ENCODE peak calls at places on chromosomes 2 and 18, in five cellular contexts. One of them, this sample, is unnamed.
A peak's percentile ranks its signal among the peaks of the same experiment; 100 is the strongest.

GRCh38 chr2:212381428-212382102 is 157.0 kb downstream of the ERBB4 start:
- DNase-seq in sigmoid colon: no peak
- DNase-seq in IMR-90: no peak
- DNase-seq in esophagus squamous epithelium: no peak
- DNase-seq in A549: no peak
- DNase-seq in this sample: peak; percentile 2

GRCh38 chr2:39216495-39217191 is 27.1 kb downstream of the CDKL4 start:
- DNase-seq in sigmoid colon: no peak
- DNase-seq in IMR-90: no peak
- DNase-seq in esophagus squamous epithelium: no peak
- DNase-seq in A549: no peak
- DNase-seq in this sample: peak; percentile 27

GRCh38 chr18:22345733-22346132 is 72.0 kb downstream of the CTAGE1 start:
- DNase-seq in sigmoid colon: no peak
- DNase-seq in IMR-90: peak; percentile 23
- DNase-seq in esophagus squamous epithelium: no peak
- DNase-seq in A549: no peak
- DNase-seq in this sample: no peak

GRCh38 chr2:196963043-196963442 is 36.5 kb upstream of the PGAP1 start:
- DNase-seq in sigmoid colon: no peak
- DNase-seq in IMR-90: no peak
- DNase-seq in esophagus squamous epithelium: no peak
- DNase-seq in A549: no peak
- DNase-seq in this sample: no peak

GRCh38 chr2:184927040-184927439 is 328.7 kb downstream of the ZNF804A start:
- DNase-seq in sigmoid colon: no peak
- DNase-seq in IMR-90: no peak
- DNase-seq in esophagus squamous epithelium: no peak
- DNase-seq in A549: no peak
- DNase-seq in this sample: no peak

GRCh38 chr2:88188741-88189140 is 18.6 kb downstream of the THNSL2 start:
- DNase-seq in sigmoid colon: no peak
- DNase-seq in IMR-90: no peak
- DNase-seq in esophagus squamous epithelium: no peak
- DNase-seq in A549: no peak
- DNase-seq in this sample: no peak

GRCh38 chr18:52242711-52243110 is 97.3 kb upstream of the DCC start:
- DNase-seq in sigmoid colon: no peak
- DNase-seq in IMR-90: no peak
- DNase-seq in esophagus squamous epithelium: no peak
- DNase-seq in A549: no peak
- DNase-seq in this sample: no peak

GRCh38 chr2:642431-642815 is 34.8 kb downstream of the TMEM18 start:
- DNase-seq in sigmoid colon: peak; percentile 41
- DNase-seq in IMR-90: no peak
- DNase-seq in esophagus squamous epithelium: no peak
- DNase-seq in A549: no peak
- DNase-seq in this sample: no peak

GRCh38 chr18:25467226-25468065 is 115.5 kb upstream of the ZNF521 start:
- DNase-seq in sigmoid colon: no peak
- DNase-seq in IMR-90: peak; percentile 43
- DNase-seq in esophagus squamous epithelium: no peak
- DNase-seq in A549: no peak
- DNase-seq in this sample: no peak

GRCh38 chr18:79847606-79848293 is 50.0 kb downstream of the KCNG2 start:
- DNase-seq in sigmoid colon: no peak
- DNase-seq in IMR-90: no peak
- DNase-seq in esophagus squamous epithelium: no peak
- DNase-seq in A549: no peak
- DNase-seq in this sample: no peak

GRCh38 chr2:110712737-110713136 is 19.6 kb upstream of the ACOXL start:
- DNase-seq in sigmoid colon: no peak
- DNase-seq in IMR-90: no peak
- DNase-seq in esophagus squamous epithelium: no peak
- DNase-seq in A549: no peak
- DNase-seq in this sample: no peak

GRCh38 chr2:226971029-226971584 is 135.3 kb downstream of the RHBDD1 start:
- DNase-seq in sigmoid colon: no peak
- DNase-seq in IMR-90: no peak
- DNase-seq in esophagus squamous epithelium: no peak
- DNase-seq in A549: no peak
- DNase-seq in this sample: peak; percentile 10

GRCh38 chr18:55651236-55651635 is 63.2 kb upstream of the TCF4 start:
- DNase-seq in sigmoid colon: no peak
- DNase-seq in IMR-90: no peak
- DNase-seq in esophagus squamous epithelium: no peak
- DNase-seq in A549: no peak
- DNase-seq in this sample: no peak

GRCh38 chr18:9126337-9126736 is 10.2 kb upstream of the ANKRD12 start:
- DNase-seq in sigmoid colon: no peak
- DNase-seq in IMR-90: no peak
- DNase-seq in esophagus squamous epithelium: no peak
- DNase-seq in A549: no peak
- DNase-seq in this sample: no peak

GRCh38 chr2:129888896-129889295 is 90.6 kb upstream of the RAB6C start:
- DNase-seq in sigmoid colon: no peak
- DNase-seq in IMR-90: peak; percentile 16
- DNase-seq in esophagus squamous epithelium: no peak
- DNase-seq in A549: no peak
- DNase-seq in this sample: no peak

GRCh38 chr18:47215554-47216138 is 35.8 kb downstream of the SKOR2 start:
- DNase-seq in sigmoid colon: no peak
- DNase-seq in IMR-90: peak; percentile 52
- DNase-seq in esophagus squamous epithelium: no peak
- DNase-seq in A549: peak; percentile 64
- DNase-seq in this sample: peak; percentile 29

GRCh38 chr2:3192920-3193319 is 184.7 kb downstream of the EIPR1 start:
- DNase-seq in sigmoid colon: no peak
- DNase-seq in IMR-90: no peak
- DNase-seq in esophagus squamous epithelium: no peak
- DNase-seq in A549: no peak
- DNase-seq in this sample: no peak

GRCh38 chr2:129139380-129139779 is 820.7 kb upstream of the HS6ST1 start:
- DNase-seq in sigmoid colon: no peak
- DNase-seq in IMR-90: no peak
- DNase-seq in esophagus squamous epithelium: no peak
- DNase-seq in A549: no peak
- DNase-seq in this sample: no peak

GRCh38 chr18:32358529-32358928 is 112.2 kb downstream of the GAREM1 start:
- DNase-seq in sigmoid colon: no peak
- DNase-seq in IMR-90: no peak
- DNase-seq in esophagus squamous epithelium: no peak
- DNase-seq in A549: no peak
- DNase-seq in this sample: no peak

GRCh38 chr2:237157551-237158102 is 71.9 kb downstream of the COPS8 start:
- DNase-seq in sigmoid colon: no peak
- DNase-seq in IMR-90: peak; percentile 74
- DNase-seq in esophagus squamous epithelium: no peak
- DNase-seq in A549: no peak
- DNase-seq in this sample: no peak

GRCh38 chr2:80151248-80151647 is 153.3 kb downstream of the LRRTM1 start:
- DNase-seq in sigmoid colon: no peak
- DNase-seq in IMR-90: no peak
- DNase-seq in esophagus squamous epithelium: no peak
- DNase-seq in A549: no peak
- DNase-seq in this sample: no peak

GRCh38 chr18:48928787-48929186 is 22.0 kb downstream of the SMAD7 start:
- DNase-seq in sigmoid colon: no peak
- DNase-seq in IMR-90: peak; percentile 42
- DNase-seq in esophagus squamous epithelium: peak; percentile 40
- DNase-seq in A549: no peak
- DNase-seq in this sample: no peak
- TF ChIP-seq POLR2A in sigmoid colon: no peak
- TF ChIP-seq POLR2A in IMR-90: no peak
- TF ChIP-seq POLR2A in esophagus squamous epithelium: no peak
- TF ChIP-seq POLR2A in A549: no peak
- TF ChIP-seq POLR2A in this sample: no peak

GRCh38 chr2:176131617-176132396 is 2.3 kb downstream of the HOXD8 start:
- DNase-seq in sigmoid colon: no peak
- DNase-seq in IMR-90: no peak
- DNase-seq in esophagus squamous epithelium: no peak
- DNase-seq in A549: no peak
- DNase-seq in this sample: peak; percentile 19

GRCh38 chr2:176129825-176130152 is 284 bp downstream of the HOXD8 start:
- DNase-seq in sigmoid colon: peak; percentile 75
- DNase-seq in IMR-90: no peak
- DNase-seq in esophagus squamous epithelium: no peak
- DNase-seq in A549: no peak
- DNase-seq in this sample: peak; percentile 60

GRCh38 chr2:176130917-176131616 is 1.6 kb downstream of the HOXD8 start:
- DNase-seq in sigmoid colon: peak; percentile 20
- DNase-seq in IMR-90: no peak
- DNase-seq in esophagus squamous epithelium: no peak
- DNase-seq in A549: no peak
- DNase-seq in this sample: no peak

GRCh38 chr2:176129013-176129796 is at the start of gene HOXD8:
- DNase-seq in sigmoid colon: peak; percentile 89
- DNase-seq in IMR-90: peak; percentile 9
- DNase-seq in esophagus squamous epithelium: no peak
- DNase-seq in A549: peak; percentile 85
- DNase-seq in this sample: peak; percentile 77

GRCh38 chr2:176130153-176130916 is 830 bp downstream of the HOXD8 start:
- DNase-seq in sigmoid colon: peak; percentile 86
- DNase-seq in IMR-90: no peak
- DNase-seq in esophagus squamous epithelium: no peak
- DNase-seq in A549: peak; percentile 59
- DNase-seq in this sample: peak; percentile 56
- TF ChIP-seq POLR2A in sigmoid colon: no peak
- TF ChIP-seq POLR2A in IMR-90: no peak
- TF ChIP-seq POLR2A in esophagus squamous epithelium: no peak
- TF ChIP-seq POLR2A in A549: no peak
- TF ChIP-seq POLR2A in this sample: no peak

GRCh38 chr2:174484573-174484972 is 2.3 kb downstream of the GPR155 start:
- DNase-seq in sigmoid colon: no peak
- DNase-seq in IMR-90: no peak
- DNase-seq in esophagus squamous epithelium: no peak
- DNase-seq in A549: no peak
- DNase-seq in this sample: no peak

GRCh38 chr2:174487536-174488162 is 820 bp upstream of the GPR155 start:
- DNase-seq in sigmoid colon: no peak
- DNase-seq in IMR-90: no peak
- DNase-seq in esophagus squamous epithelium: no peak
- DNase-seq in A549: no peak
- DNase-seq in this sample: no peak

GRCh38 chr2:174485763-174486613 is 841 bp downstream of the GPR155 start:
- DNase-seq in sigmoid colon: peak; percentile 69
- DNase-seq in IMR-90: peak; percentile 76
- DNase-seq in esophagus squamous epithelium: peak; percentile 31
- DNase-seq in A549: no peak
- DNase-seq in this sample: peak; percentile 74

GRCh38 chr2:174490032-174490431 is 3.2 kb upstream of the GPR155 start:
- DNase-seq in sigmoid colon: no peak
- DNase-seq in IMR-90: no peak
- DNase-seq in esophagus squamous epithelium: no peak
- DNase-seq in A549: no peak
- DNase-seq in this sample: no peak

DNA sequence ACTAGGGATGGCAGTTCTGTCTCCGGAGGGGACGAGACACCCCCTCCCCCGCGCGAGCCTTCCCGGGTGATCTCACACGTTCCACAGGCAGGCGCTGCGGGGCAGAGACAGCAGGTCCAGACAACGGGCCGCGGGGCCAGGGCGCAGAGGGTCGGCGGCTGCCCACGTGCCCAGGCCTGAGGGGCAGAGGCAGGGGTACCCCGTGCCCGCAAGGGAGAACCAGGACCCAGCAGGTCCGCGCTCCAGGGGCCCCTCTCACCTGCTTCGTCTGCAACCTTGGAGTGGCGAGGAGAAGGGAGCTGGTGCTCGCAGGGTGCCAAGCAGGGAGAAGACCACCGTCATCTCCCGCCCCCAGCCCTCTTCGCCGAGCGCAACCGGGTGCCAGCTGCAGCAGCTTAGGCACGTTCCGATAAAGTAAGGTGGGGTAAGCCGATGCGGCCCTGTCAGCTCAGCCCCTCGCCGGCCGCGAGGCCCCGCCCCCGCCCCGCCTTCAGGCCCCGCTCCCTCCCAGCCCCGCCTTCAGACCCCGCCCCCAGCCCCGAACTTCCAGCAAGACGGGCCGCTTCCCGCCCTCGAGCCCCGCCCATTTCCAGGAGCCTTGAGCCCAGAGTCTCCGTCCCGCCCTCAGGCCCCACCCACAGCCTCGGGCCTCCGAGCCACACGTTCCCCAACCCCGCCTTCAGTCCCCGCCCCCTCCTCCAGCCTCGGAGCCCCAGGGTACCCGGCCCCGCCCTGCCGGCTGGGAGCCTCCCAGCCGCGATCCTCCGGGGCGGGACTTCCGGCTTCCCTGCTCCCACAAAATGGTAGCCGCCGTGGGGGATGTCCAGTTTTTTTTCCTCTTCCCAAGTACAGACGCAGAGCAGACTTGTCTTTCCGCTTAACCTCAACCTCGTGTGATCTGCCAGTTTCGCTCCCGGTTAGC is at the start of gene GPR155:
- DNase-seq in sigmoid colon: peak; percentile 100
- DNase-seq in IMR-90: peak; percentile 97
- DNase-seq in esophagus squamous epithelium: peak; percentile 95
- DNase-seq in A549: peak; percentile 98
- DNase-seq in this sample: peak; percentile 99
- TF ChIP-seq POLR2A in sigmoid colon: peak; percentile 56
- TF ChIP-seq POLR2A in IMR-90: peak; percentile 41
- TF ChIP-seq POLR2A in esophagus squamous epithelium: peak; percentile 38
- TF ChIP-seq POLR2A in A549: peak; percentile 67
- TF ChIP-seq POLR2A in this sample: peak; percentile 66

GRCh38 chr2:101001713-101002561 is at the start of gene RPL31:
- DNase-seq in sigmoid colon: peak; percentile 99
- DNase-seq in IMR-90: peak; percentile 97
- DNase-seq in esophagus squamous epithelium: peak; percentile 88
- DNase-seq in A549: peak; percentile 98
- DNase-seq in this sample: peak; percentile 98
- TF ChIP-seq POLR2A in sigmoid colon: peak; percentile 87
- TF ChIP-seq POLR2A in IMR-90: peak; percentile 99
- TF ChIP-seq POLR2A in esophagus squamous epithelium: peak; percentile 65
- TF ChIP-seq POLR2A in A549: peak; percentile 97
- TF ChIP-seq POLR2A in this sample: peak; percentile 99

GRCh38 chr18:3709166-3709565 is 259.2 kb downstream of the TGIF1 start:
- DNase-seq in sigmoid colon: no peak
- DNase-seq in IMR-90: no peak
- DNase-seq in esophagus squamous epithelium: no peak
- DNase-seq in A549: no peak
- DNase-seq in this sample: peak; percentile 57

GRCh38 chr18:3713708-3714107 is 263.7 kb downstream of the TGIF1 start:
- DNase-seq in sigmoid colon: no peak
- DNase-seq in IMR-90: no peak
- DNase-seq in esophagus squamous epithelium: no peak
- DNase-seq in A549: no peak
- DNase-seq in this sample: no peak

GRCh38 chr18:3713166-3713565 is 263.2 kb downstream of the TGIF1 start:
- DNase-seq in sigmoid colon: no peak
- DNase-seq in IMR-90: no peak
- DNase-seq in esophagus squamous epithelium: no peak
- DNase-seq in A549: no peak
- DNase-seq in this sample: no peak

GRCh38 chr18:3712485-3712884 is 262.5 kb downstream of the TGIF1 start:
- DNase-seq in sigmoid colon: no peak
- DNase-seq in IMR-90: no peak
- DNase-seq in esophagus squamous epithelium: no peak
- DNase-seq in A549: no peak
- DNase-seq in this sample: no peak

GRCh38 chr18:3710712-3711269 is 260.8 kb downstream of the TGIF1 start:
- DNase-seq in sigmoid colon: no peak
- DNase-seq in IMR-90: no peak
- DNase-seq in esophagus squamous epithelium: no peak
- DNase-seq in A549: peak; percentile 78
- DNase-seq in this sample: peak; percentile 60
- TF ChIP-seq POLR2A in sigmoid colon: no peak
- TF ChIP-seq POLR2A in IMR-90: no peak
- TF ChIP-seq POLR2A in esophagus squamous epithelium: no peak
- TF ChIP-seq POLR2A in A549: no peak
- TF ChIP-seq POLR2A in this sample: no peak

This sample was measured in erythroblast.